ENCODE peak calls at places on chromosomes 7 and 10, in ten cellular contexts. Q is sigmoid colon, Y is cardiac muscle cell, C is adrenal gland, F is ovary, S is tibial artery, G is vagina, O is lung, L is endodermal cell, W is tibial nerve. U is an unnamed sample.

GRCh38 chr7:108284349-108285017 is 154.3 kb upstream of the LAMB4 start:
- DNase-seq in Y (no peak), W (no peak), L (no peak), S (no peak), C (no peak), O (no peak), G (no peak), Q (no peak), F (no peak), U (no peak)

GRCh38 chr10:4198216-4198615 is 413.2 kb upstream of the KLF6 start:
- DNase-seq in C (no peak), G (no peak), Q (no peak), O (no peak), Y (no peak), L (no peak), W (no peak), F (no peak), S (no peak), U (no peak)

GRCh38 chr7:140137078-140137477 is 39.7 kb downstream of the KDM7A start:
- DNase-seq in L (no peak), Y (no peak), C (no peak), S (no peak), F (no peak), W (no peak), O (no peak), Q (no peak), G (no peak), U (no peak)

GRCh38 chr7:88307841-88308240 is 1.1 kb upstream of the STEAP4 start:
- DNase-seq in W (no peak), C (no peak), G (no peak), Q (no peak), O (no peak), F (no peak), L (no peak), Y (no peak), S (no peak), U (no peak)

GRCh38 chr7:22147868-22148267 is 202.2 kb upstream of the CDCA7L start:
- DNase-seq in G (no peak), Y (no peak), W (no peak), L (no peak), F (no peak), O (no peak), C (no peak), S (no peak), Q (no peak), U (no peak)

GRCh38 chr7:158252837-158253669 is 334.6 kb downstream of the PTPRN2 start:
- DNase-seq in W (no peak), O (no peak), C (no peak), S (peak; percentile 45), L (peak; percentile 39), Q (peak; percentile 55), G (peak; percentile 43), Y (no peak), F (no peak), U (peak; percentile 36)

GRCh38 chr10:37226524-37226923 is 101.1 kb downstream of the ANKRD30A start:
- DNase-seq in Q (no peak), C (no peak), W (no peak), O (no peak), F (no peak), G (no peak), S (no peak), Y (no peak), L (no peak), U (no peak)

GRCh38 chr7:2225336-2225735 is 7.4 kb downstream of the MAD1L1 start:
- DNase-seq in S (no peak), Y (no peak), W (no peak), C (no peak), O (peak; percentile 68), F (no peak), G (no peak), L (no peak), Q (no peak), U (no peak)

GRCh38 chr10:2700626-2701305 is 366.6 kb upstream of the PFKP start:
- DNase-seq in F (no peak), Y (no peak), O (no peak), S (no peak), L (no peak), G (no peak), Q (no peak), W (no peak), C (no peak), U (no peak)

GRCh38 chr7:36894190-36894589 is 169.9 kb upstream of the AOAH start:
- DNase-seq in F (no peak), Y (no peak), S (no peak), W (no peak), C (no peak), L (no peak), G (no peak), Q (no peak), O (no peak), U (no peak)

DNA sequence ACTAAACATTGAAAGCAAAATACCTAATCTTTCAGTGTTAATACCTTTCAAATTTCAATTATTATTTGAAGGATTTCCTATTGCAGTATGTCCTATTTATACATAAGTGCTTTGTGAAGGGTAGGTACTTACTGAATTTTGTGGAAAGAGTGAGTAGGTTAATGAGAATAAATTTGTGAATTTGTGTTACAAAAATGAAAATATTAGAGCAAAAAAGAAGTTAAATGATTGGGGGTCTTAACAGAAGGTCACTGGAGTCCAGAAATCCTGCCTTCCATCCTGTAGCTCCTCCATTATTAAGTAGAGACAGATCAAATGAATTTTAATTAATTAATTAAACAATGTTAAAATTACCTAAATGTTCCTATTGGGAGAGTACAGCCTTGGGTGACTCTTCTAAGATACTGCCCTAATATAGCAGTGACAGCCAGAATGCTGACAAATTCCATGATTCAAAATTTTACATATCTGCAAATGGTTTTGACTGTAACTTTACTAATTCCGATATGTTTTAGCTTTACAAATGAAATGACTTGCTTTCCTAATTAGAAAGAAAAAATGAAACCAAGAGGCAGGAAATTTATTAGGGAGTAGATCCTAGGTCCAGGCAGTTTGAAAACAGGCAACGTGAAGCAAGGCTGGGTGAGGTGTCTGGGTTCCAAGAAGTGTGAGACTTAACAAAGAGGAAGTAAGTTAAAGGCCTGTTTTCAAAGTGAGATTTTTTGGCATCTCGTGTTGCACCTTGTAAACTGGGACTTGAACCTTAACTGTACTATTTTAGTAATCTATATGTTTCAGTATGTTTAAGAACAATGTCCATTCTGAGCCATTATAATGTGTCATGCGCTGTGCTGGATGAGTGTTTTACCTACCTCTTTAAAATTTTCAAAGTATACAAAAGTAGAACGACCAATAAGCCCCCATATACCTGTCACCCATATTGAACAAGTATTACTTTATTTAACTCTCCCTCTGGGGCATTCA is 1.5 kb downstream of the PIK3CG start:
- DNase-seq in G (no peak), C (no peak), O (no peak), Y (no peak), Q (no peak), F (no peak), W (no peak), L (no peak), S (no peak), U (no peak)
- H3K4me1 ChIP-seq in G (peaks cover 13% of the 10 kb centered on the region), C (peaks cover 4% of the 10 kb centered on the region), O (peaks cover 3% of the 10 kb centered on the region), Y (peaks cover 5% of the 10 kb centered on the region), Q (no peaks in the 10 kb centered on the region), F (no peaks in the 10 kb centered on the region), W (peaks cover 10% of the 10 kb centered on the region), L (peaks cover 2% of the 10 kb centered on the region), S (no peaks in the 10 kb centered on the region), U (no peaks in the 10 kb centered on the region)

DNA sequence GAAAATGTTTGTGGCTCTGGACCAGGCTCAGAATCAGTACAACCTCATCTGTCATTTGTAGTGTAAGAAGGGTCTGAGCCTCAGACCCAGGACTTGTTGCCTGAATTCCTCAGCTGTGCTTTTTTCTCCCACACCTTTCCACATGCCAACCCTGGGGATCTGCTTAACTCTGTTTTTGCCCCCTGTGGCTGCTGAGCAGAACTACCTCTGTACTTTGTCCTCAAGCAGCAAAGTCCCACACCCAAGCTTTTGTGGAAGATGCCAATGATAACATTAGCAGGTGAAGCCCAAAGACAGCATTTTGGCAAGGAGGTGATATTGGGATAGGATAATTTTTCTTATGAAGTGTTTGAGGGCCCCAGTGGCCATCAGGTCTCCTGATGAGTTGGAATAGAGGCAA is 5.8 kb upstream of the CYP2C18 start:
- DNase-seq in C (no peak), Q (no peak), G (no peak), W (no peak), F (no peak), L (peak; percentile 69), Y (no peak), S (no peak), O (no peak), U (no peak)
- TF ChIP-seq CTCF in C (no peak), Q (no peak), G (no peak), W (no peak), F (no peak), L (peak; percentile 68), Y (no peak), S (no peak), O (no peak), U (no peak)

GRCh38 chr7:77455334-77455733 is 39.2 kb upstream of the GSAP start:
- DNase-seq in F (no peak), Q (no peak), O (no peak), Y (peak; percentile 80), C (peak; percentile 67), G (no peak), S (no peak), L (no peak), W (no peak), U (peak; percentile 88)

GRCh38 chr7:77458786-77459185 is 42.6 kb upstream of the GSAP start:
- DNase-seq in W (no peak), F (no peak), L (no peak), O (no peak), S (no peak), Q (no peak), C (no peak), G (no peak), Y (peak; percentile 43), U (no peak)

GRCh38 chr7:77457779-77458178 is 41.6 kb upstream of the GSAP start:
- DNase-seq in S (no peak), G (no peak), W (no peak), F (no peak), C (no peak), Q (no peak), O (no peak), L (no peak), Y (no peak), U (no peak)

GRCh38 chr7:77454802-77455201 is 38.7 kb upstream of the GSAP start:
- DNase-seq in O (no peak), F (no peak), Q (no peak), C (no peak), S (no peak), G (no peak), W (no peak), L (no peak), Y (no peak), U (no peak)

DNA sequence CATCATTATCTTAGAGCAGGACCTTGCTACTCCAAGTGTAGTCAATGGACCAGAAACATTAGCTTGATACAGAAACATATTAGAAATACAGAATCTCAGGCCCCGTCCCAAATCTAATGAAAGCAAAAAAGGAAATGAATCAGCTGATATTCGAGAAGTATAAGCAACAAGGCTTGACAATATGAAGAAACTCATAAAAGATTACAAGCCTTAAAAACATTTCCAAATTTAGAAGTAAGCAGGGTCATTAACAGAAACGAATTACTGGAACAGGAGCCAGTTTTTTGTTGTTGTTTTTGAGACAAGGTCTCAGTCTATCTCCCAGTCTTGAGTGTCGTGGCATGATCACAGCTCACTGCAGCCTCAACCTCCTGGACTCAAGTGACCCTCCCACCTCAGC is 40.6 kb upstream of the GSAP start:
- DNase-seq in W (no peak), F (no peak), Q (no peak), S (no peak), L (no peak), Y (peak; percentile 22), O (no peak), G (no peak), C (no peak), U (no peak)
- H3K4me1 ChIP-seq in W (no peaks in the 10 kb centered on the region), F (no peaks in the 10 kb centered on the region), Q (no peaks in the 10 kb centered on the region), S (no peaks in the 10 kb centered on the region), L (no peaks in the 10 kb centered on the region), Y (no peaks in the 10 kb centered on the region), O (peaks cover 1% of the 10 kb centered on the region), G (no peaks in the 10 kb centered on the region), C (no peaks in the 10 kb centered on the region), U (no peaks in the 10 kb centered on the region)

GRCh38 chr7:73522081-73522818 is at the start of gene BAZ1B:
- DNase-seq in Q (peak; percentile 99), C (peak; percentile 99), W (peak; percentile 97), S (peak; percentile 99), G (peak; percentile 99), O (peak; percentile 98), Y (peak; percentile 100), F (peak; percentile 98), L (peak; percentile 99), U (peak; percentile 99)
- TF ChIP-seq CTCF in Q (no peak), C (no peak), W (peak; percentile 50), S (no peak), G (no peak), O (no peak), Y (no peak), F (no peak), L (peak; percentile 56), U (no peak)

U was measured in psoas muscle.